ENCODE peak calls at places on chromosomes 11 and 22, in seven cellular contexts. P is cardiac fibroblast, L is astrocyte of the spinal cord, T is colonic mucosa, Z is esophagus muscularis mucosa, J is GM06990, W is RWPE1. G is an unnamed sample.

GRCh38 chr11:128530119-128531091 is 57.0 kb downstream of the ETS1 start:
- DNase-seq in W (peak; percentile 52), P (peak; percentile 97), L (peak; percentile 93), Z (peak; percentile 91), J (no peak), T (no peak), G (no peak)

GRCh38 chr22:25403752-25404471 is 160.6 kb upstream of the GRK3 start:
- DNase-seq in J (no peak), Z (no peak), W (peak; percentile 24), L (peak; percentile 25), P (peak; percentile 44), T (peak; percentile 47), G (no peak)

GRCh38 chr11:70493891-70494290 is 95.6 kb downstream of the CTTN start:
- DNase-seq in P (no peak), T (no peak), Z (no peak), J (no peak), W (no peak), L (no peak), G (no peak)

GRCh38 chr11:9214765-9215164 is 50.4 kb downstream of the DENND5A start:
- DNase-seq in P (peak; percentile 34), W (no peak), Z (no peak), T (no peak), L (peak; percentile 58), J (no peak), G (no peak)

GRCh38 chr11:770642-771616 is 6.4 kb downstream of the GATD1 start:
- DNase-seq in L (no peak), J (no peak), T (no peak), Z (no peak), W (no peak), P (no peak), G (no peak)

GRCh38 chr11:76184551-76184993 is 21.7 kb downstream of the WNT11 start:
- DNase-seq in Z (no peak), L (no peak), P (peak; percentile 79), W (no peak), J (no peak), T (no peak), G (no peak)

GRCh38 chr11:58179648-58180047 is 9.2 kb upstream of the OR9Q2 start:
- DNase-seq in L (no peak), T (no peak), J (no peak), Z (no peak), W (no peak), P (no peak), G (no peak)

GRCh38 chr22:27686534-27686933 is 115.0 kb downstream of the MN1 start:
- DNase-seq in L (peak; percentile 75), Z (no peak), W (peak; percentile 20), J (no peak), T (peak; percentile 39), P (peak; percentile 97), G (no peak)

GRCh38 chr22:19853879-19854777 is 546 bp downstream of the GNB1L start:
- DNase-seq in W (no peak), Z (peak; percentile 87), P (peak; percentile 17), T (peak; percentile 30), J (peak; percentile 41), L (peak; percentile 7), G (no peak)

GRCh38 chr11:116986521-116987105 is 111.6 kb downstream of the SIK3 start:
- DNase-seq in L (peak; percentile 78), Z (no peak), P (peak; percentile 59), J (peak; percentile 31), W (peak; percentile 64), T (no peak), G (no peak)

GRCh38 chr11:96303067-96303466 is 39.9 kb downstream of the MAML2 start:
- DNase-seq in T (no peak), W (peak; percentile 58), J (no peak), L (peak; percentile 81), Z (no peak), P (peak; percentile 83), G (no peak)

GRCh38 chr11:111372538-111372937 is 6.5 kb downstream of the POU2AF1 start:
- DNase-seq in L (no peak), P (no peak), T (no peak), W (no peak), J (no peak), Z (no peak), G (no peak)

GRCh38 chr11:17473071-17473744 is 3.4 kb downstream of the ABCC8 start:
- DNase-seq in Z (no peak), P (no peak), J (no peak), L (no peak), T (no peak), W (no peak), G (no peak)

GRCh38 chr11:92070026-92070889 is 154.4 kb upstream of the FAT3 start:
- DNase-seq in Z (no peak), J (no peak), P (peak; percentile 12), W (no peak), L (no peak), T (no peak), G (no peak)
- TF ChIP-seq CTCF in Z (no peak), J (peak; percentile 2), P (no peak), W (no peak), L (peak; percentile 26), T (no peak), G (no peak)

GRCh38 chr11:107752954-107753822 is 41.3 kb upstream of the SLN start:
- DNase-seq in P (no peak), L (no peak), Z (no peak), T (no peak), J (no peak), W (no peak), G (no peak)

GRCh38 chr11:107756553-107756952 is 44.7 kb upstream of the SLN start:
- DNase-seq in Z (no peak), P (no peak), W (no peak), J (no peak), T (no peak), L (no peak), G (no peak)

GRCh38 chr11:107750313-107750712 is 38.5 kb upstream of the SLN start:
- DNase-seq in Z (peak; percentile 81), T (no peak), J (no peak), P (no peak), L (no peak), W (no peak), G (no peak)

GRCh38 chr11:107751082-107751481 is 39.2 kb upstream of the SLN start:
- DNase-seq in J (no peak), P (no peak), Z (no peak), L (no peak), W (no peak), T (no peak), G (no peak)

DNA sequence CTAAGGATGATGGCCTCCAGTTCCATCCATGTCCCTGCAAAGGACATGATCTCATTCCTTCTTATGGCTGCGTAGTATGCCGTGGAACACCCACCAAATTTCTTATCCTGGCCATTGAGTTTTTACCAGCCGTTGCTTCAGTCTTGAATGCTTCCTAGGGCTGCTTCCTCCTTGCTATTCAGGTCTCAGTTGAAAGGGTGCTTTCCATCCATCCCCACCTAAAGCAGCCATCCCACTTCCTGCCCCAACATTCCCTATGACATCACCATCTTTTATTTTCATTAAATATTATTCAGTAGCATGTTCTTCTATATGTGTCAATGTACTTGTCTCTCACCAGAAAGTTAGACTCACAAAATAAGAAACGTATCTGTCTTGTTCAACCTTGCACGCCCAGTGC is 40.7 kb upstream of the SLN start:
- DNase-seq in Z (peak; percentile 70), P (no peak), T (no peak), L (no peak), J (no peak), W (no peak), G (no peak)
- TF ChIP-seq CTCF in Z (no peak), P (no peak), T (no peak), L (no peak), J (no peak), W (no peak), G (no peak)

GRCh38 chr11:130448416-130449068 is at the start of gene ADAMTS15:
- DNase-seq in P (peak; percentile 95), J (peak; percentile 30), L (peak; percentile 93), W (peak; percentile 81), Z (peak; percentile 95), T (peak; percentile 87), G (no peak)

GRCh38 chr11:130448039-130448415 is 418 bp upstream of the ADAMTS15 start:
- DNase-seq in J (no peak), Z (no peak), P (no peak), T (no peak), L (no peak), W (no peak), G (no peak)

GRCh38 chr11:130449246-130449990 is 973 bp downstream of the ADAMTS15 start:
- DNase-seq in T (peak; percentile 33), L (peak; percentile 32), J (no peak), W (no peak), P (no peak), Z (no peak), G (no peak)

GRCh38 chr11:130451261-130452019 is 3.0 kb downstream of the ADAMTS15 start:
- DNase-seq in Z (no peak), T (peak; percentile 32), P (peak; percentile 83), L (peak; percentile 71), W (no peak), J (no peak), G (no peak)

DNA sequence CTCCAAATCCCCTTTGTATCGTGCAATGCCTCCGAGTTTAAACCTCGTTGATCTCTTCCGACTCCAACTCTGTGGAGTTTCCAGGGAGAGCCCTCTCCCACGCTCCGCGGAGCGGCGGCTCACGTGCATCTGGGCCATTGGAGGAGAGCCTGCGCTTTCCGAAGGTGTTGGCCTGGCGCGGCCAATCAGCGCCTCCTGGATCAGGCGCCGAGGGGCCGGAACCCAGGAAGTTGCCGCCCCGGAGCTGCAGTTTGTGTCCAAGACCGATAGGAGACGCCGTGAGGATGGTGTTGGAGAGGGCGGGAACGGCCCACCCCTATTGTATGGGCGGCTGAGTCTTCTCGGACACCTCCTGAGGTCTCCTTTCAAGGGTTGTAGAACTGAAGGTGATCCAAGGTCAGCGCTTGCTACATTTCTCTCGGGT is 1.6 kb downstream of the ADAMTS15 start:
- DNase-seq in J (no peak), L (peak; percentile 88), T (peak; percentile 86), Z (no peak), W (no peak), P (peak; percentile 94), G (no peak)
- TF ChIP-seq CTCF in J (no peak), L (peak; percentile 77), T (peak; percentile 28), Z (peak; percentile 61), W (no peak), P (peak; percentile 63), G (no peak)

GRCh38 chr11:74030668-74031309 is 21.9 kb upstream of the UCP3 start:
- DNase-seq in Z (no peak), W (no peak), L (no peak), P (no peak), J (no peak), T (no peak), G (no peak)

GRCh38 chr11:74031310-74031676 is 22.4 kb upstream of the UCP3 start:
- DNase-seq in T (no peak), Z (no peak), W (no peak), J (no peak), P (peak; percentile 20), L (no peak), G (no peak)

GRCh38 chr11:74037309-74037708 is 28.4 kb upstream of the UCP3 start:
- DNase-seq in P (no peak), L (peak; percentile 16), T (no peak), Z (no peak), W (peak; percentile 55), J (no peak), G (no peak)

GRCh38 chr11:74035264-74035663 is 26.4 kb upstream of the UCP3 start:
- DNase-seq in L (no peak), W (no peak), P (no peak), Z (no peak), J (no peak), T (no peak), G (no peak)

DNA sequence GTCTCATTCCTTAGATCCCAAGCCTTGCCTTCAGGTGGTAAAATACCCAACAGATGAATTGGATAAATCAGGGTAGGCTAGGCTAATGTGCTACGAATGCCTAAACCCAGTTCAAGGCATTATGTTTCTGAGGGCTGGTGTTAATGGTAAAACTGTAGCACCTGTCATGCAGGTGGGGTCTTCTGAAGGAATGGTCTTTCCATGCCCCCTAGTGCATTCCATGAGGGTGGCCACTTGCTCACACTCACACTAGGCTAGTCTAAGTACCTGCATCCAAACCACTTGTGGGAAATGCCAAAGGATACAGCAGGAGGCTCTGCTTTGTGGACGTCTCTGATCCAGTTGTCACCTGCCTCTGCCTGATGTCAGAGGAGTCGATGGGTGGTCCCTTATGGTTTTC is 24.2 kb upstream of the UCP3 start:
- DNase-seq in J (no peak), L (no peak), Z (no peak), P (no peak), T (no peak), W (no peak), G (no peak)
- TF ChIP-seq CTCF in J (no peak), L (no peak), Z (no peak), P (no peak), T (no peak), W (no peak), G (no peak)